ENCODE peak calls at places on chromosomes 2 and 18, in six cellular contexts. One of them, this sample, is unnamed.

GRCh38 chr2:92073815-92074548 is 2797.2 kb upstream of the TEKT4 start:
- DNase-seq in right atrium auricular region: no peak
- DNase-seq in caudate nucleus: no peak
- DNase-seq in DND-41: no peak
- DNase-seq in upper lobe of left lung: no peak
- DNase-seq in aorta: no peak
- DNase-seq in this sample: no peak

GRCh38 chr2:160339726-160340125 is 139.7 kb upstream of the ITGB6 start:
- DNase-seq in right atrium auricular region: no peak
- DNase-seq in upper lobe of left lung: no peak
- DNase-seq in caudate nucleus: no peak
- DNase-seq in DND-41: no peak
- DNase-seq in aorta: no peak
- DNase-seq in this sample: no peak

GRCh38 chr18:48138660-48139426 is 208.4 kb upstream of the SMAD2 start:
- DNase-seq in right atrium auricular region: no peak
- DNase-seq in aorta: no peak
- DNase-seq in caudate nucleus: no peak
- DNase-seq in DND-41: no peak
- DNase-seq in upper lobe of left lung: peak
- DNase-seq in this sample: no peak

GRCh38 chr2:9138507-9139085 is 68.0 kb upstream of the ASAP2 start:
- DNase-seq in right atrium auricular region: no peak
- DNase-seq in aorta: no peak
- DNase-seq in DND-41: no peak
- DNase-seq in upper lobe of left lung: no peak
- DNase-seq in caudate nucleus: no peak
- DNase-seq in this sample: no peak

GRCh38 chr2:160051374-160051800 is 11.0 kb downstream of the PLA2R1 start:
- DNase-seq in aorta: no peak
- DNase-seq in upper lobe of left lung: no peak
- DNase-seq in right atrium auricular region: no peak
- DNase-seq in caudate nucleus: no peak
- DNase-seq in DND-41: no peak
- DNase-seq in this sample: no peak

GRCh38 chr2:189506514-189506976 is 65.3 kb downstream of the WDR75 start:
- DNase-seq in upper lobe of left lung: no peak
- DNase-seq in DND-41: no peak
- DNase-seq in caudate nucleus: no peak
- DNase-seq in right atrium auricular region: no peak
- DNase-seq in aorta: no peak
- DNase-seq in this sample: no peak

GRCh38 chr2:156320491-156320896 is 12.0 kb downstream of the NR4A2 start:
- DNase-seq in aorta: no peak
- DNase-seq in right atrium auricular region: no peak
- DNase-seq in DND-41: no peak
- DNase-seq in caudate nucleus: no peak
- DNase-seq in upper lobe of left lung: peak
- DNase-seq in this sample: no peak

GRCh38 chr2:37570773-37571570 is 100.5 kb downstream of the CDC42EP3 start:
- DNase-seq in aorta: peak
- DNase-seq in DND-41: no peak
- DNase-seq in right atrium auricular region: peak
- DNase-seq in caudate nucleus: no peak
- DNase-seq in upper lobe of left lung: no peak
- DNase-seq in this sample: no peak

GRCh38 chr2:65300772-65301711 is 73.4 kb downstream of the ACTR2 start:
- DNase-seq in DND-41: peak
- DNase-seq in aorta: peak
- DNase-seq in upper lobe of left lung: peak
- DNase-seq in right atrium auricular region: peak
- DNase-seq in caudate nucleus: peak
- DNase-seq in this sample: peak

GRCh38 chr2:1491751-1492150 is 78.5 kb downstream of the TPO start:
- DNase-seq in aorta: no peak
- DNase-seq in right atrium auricular region: no peak
- DNase-seq in caudate nucleus: no peak
- DNase-seq in upper lobe of left lung: no peak
- DNase-seq in DND-41: no peak
- DNase-seq in this sample: no peak

GRCh38 chr2:162058973-162059668 is 14.9 kb downstream of the DPP4 start:
- DNase-seq in aorta: no peak
- DNase-seq in DND-41: no peak
- DNase-seq in right atrium auricular region: no peak
- DNase-seq in caudate nucleus: no peak
- DNase-seq in upper lobe of left lung: peak
- DNase-seq in this sample: no peak

GRCh38 chr2:136112317-136112891 is 5.5 kb downstream of the CXCR4 start:
- DNase-seq in caudate nucleus: peak
- DNase-seq in right atrium auricular region: no peak
- DNase-seq in upper lobe of left lung: no peak
- DNase-seq in aorta: no peak
- DNase-seq in DND-41: peak
- DNase-seq in this sample: peak

GRCh38 chr2:118310016-118310877 is 222.0 kb downstream of the INSIG2 start:
- DNase-seq in upper lobe of left lung: no peak
- DNase-seq in caudate nucleus: peak
- DNase-seq in right atrium auricular region: no peak
- DNase-seq in aorta: no peak
- DNase-seq in DND-41: no peak
- DNase-seq in this sample: peak

GRCh38 chr18:34866739-34867138 is 156.6 kb downstream of the DTNA start:
- DNase-seq in aorta: no peak
- DNase-seq in upper lobe of left lung: no peak
- DNase-seq in caudate nucleus: no peak
- DNase-seq in DND-41: no peak
- DNase-seq in right atrium auricular region: no peak
- DNase-seq in this sample: no peak

GRCh38 chr2:191508738-191509137 is 169.2 kb upstream of the NABP1 start:
- DNase-seq in DND-41: no peak
- DNase-seq in caudate nucleus: no peak
- DNase-seq in upper lobe of left lung: no peak
- DNase-seq in right atrium auricular region: no peak
- DNase-seq in aorta: no peak
- DNase-seq in this sample: no peak

GRCh38 chr2:191514613-191515012 is 163.3 kb upstream of the NABP1 start:
- DNase-seq in aorta: no peak
- DNase-seq in DND-41: no peak
- DNase-seq in caudate nucleus: no peak
- DNase-seq in upper lobe of left lung: no peak
- DNase-seq in right atrium auricular region: peak
- DNase-seq in this sample: no peak

GRCh38 chr2:191515536-191515935 is 162.4 kb upstream of the NABP1 start:
- DNase-seq in right atrium auricular region: peak
- DNase-seq in caudate nucleus: no peak
- DNase-seq in upper lobe of left lung: no peak
- DNase-seq in aorta: no peak
- DNase-seq in DND-41: no peak
- DNase-seq in this sample: no peak

GRCh38 chr2:191516260-191516659 is 161.7 kb upstream of the NABP1 start:
- DNase-seq in DND-41: no peak
- DNase-seq in right atrium auricular region: no peak
- DNase-seq in caudate nucleus: no peak
- DNase-seq in aorta: no peak
- DNase-seq in upper lobe of left lung: no peak
- DNase-seq in this sample: no peak

DNA sequence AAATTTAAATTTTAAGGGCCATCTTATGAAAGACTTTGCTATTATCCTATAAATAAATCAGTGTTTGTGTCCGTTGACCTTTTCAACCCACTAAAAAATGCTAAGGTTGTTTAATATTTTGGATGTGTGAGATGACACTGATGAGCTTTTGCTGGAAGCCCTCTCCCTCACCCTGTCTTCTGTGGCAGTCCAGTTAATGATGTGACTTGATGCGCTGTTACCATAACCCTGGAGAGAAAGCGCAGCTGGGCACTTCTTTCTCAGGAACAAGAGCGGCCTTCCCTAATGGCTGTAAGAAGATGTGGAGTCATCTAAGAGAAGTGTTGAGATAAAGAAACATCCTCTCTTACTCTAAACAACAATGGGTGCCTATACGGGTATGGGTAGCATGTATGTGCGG is 165.7 kb upstream of the NABP1 start:
- DNase-seq in right atrium auricular region: no peak
- DNase-seq in upper lobe of left lung: no peak
- DNase-seq in aorta: no peak
- DNase-seq in caudate nucleus: no peak
- DNase-seq in DND-41: no peak
- DNase-seq in this sample: no peak
- H3K27ac ChIP-seq in right atrium auricular region: no peak
- H3K27ac ChIP-seq in upper lobe of left lung: no peak
- H3K27ac ChIP-seq in aorta: no peak
- H3K27ac ChIP-seq in caudate nucleus: no peak
- H3K27ac ChIP-seq in DND-41: no peak
- H3K27ac ChIP-seq in this sample: no peak

DNA sequence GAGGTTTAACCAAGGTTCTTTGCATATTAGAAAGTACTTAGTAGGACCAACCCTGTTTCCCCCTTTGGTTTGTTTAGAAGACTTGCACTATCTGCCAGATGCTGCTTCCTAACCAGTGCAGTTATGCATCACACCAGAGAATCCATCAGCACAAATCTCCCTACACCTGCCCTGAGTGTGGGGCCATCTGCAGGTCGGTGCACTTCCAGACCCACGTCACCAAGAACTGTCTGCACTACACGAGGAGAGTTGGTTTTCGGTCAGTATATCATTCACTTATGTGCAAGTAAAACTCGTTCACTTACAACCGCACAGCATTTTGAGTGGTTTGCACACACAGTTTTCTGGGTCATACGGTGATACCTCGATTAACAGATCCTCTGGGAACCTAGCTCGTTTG is 69.7 kb downstream of the ZNF532 start:
- DNase-seq in aorta: no peak
- DNase-seq in upper lobe of left lung: no peak
- DNase-seq in caudate nucleus: no peak
- DNase-seq in DND-41: no peak
- DNase-seq in right atrium auricular region: no peak
- DNase-seq in this sample: no peak
- H3K27ac ChIP-seq in aorta: no peak
- H3K27ac ChIP-seq in upper lobe of left lung: no peak
- H3K27ac ChIP-seq in caudate nucleus: no peak
- H3K27ac ChIP-seq in DND-41: no peak
- H3K27ac ChIP-seq in right atrium auricular region: no peak
- H3K27ac ChIP-seq in this sample: no peak

DNA sequence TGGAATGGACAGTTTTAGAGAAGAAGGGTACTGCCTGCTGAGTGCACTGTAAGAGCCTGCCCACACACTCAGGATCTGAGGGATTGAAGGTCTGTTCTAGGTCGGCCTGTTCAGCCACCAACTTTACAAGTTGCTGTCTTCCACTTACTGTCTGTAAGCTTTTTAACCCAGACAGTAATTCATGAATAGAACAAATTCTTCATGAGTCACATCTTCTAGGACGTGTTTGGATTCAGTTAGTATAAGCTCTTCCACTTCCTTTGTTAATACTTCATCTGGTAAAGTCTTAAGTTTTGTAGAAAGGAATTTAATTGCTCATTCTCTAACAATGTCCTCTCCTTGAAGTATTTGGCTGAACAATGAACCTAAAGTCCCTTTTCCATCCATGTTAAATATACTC is 74.6 kb downstream of the PDE11A start:
- DNase-seq in aorta: no peak
- DNase-seq in right atrium auricular region: no peak
- DNase-seq in caudate nucleus: no peak
- DNase-seq in DND-41: no peak
- DNase-seq in upper lobe of left lung: no peak
- DNase-seq in this sample: no peak
- H3K27ac ChIP-seq in aorta: no peak
- H3K27ac ChIP-seq in right atrium auricular region: no peak
- H3K27ac ChIP-seq in caudate nucleus: no peak
- H3K27ac ChIP-seq in DND-41: no peak
- H3K27ac ChIP-seq in upper lobe of left lung: no peak
- H3K27ac ChIP-seq in this sample: no peak

GRCh38 chr18:23565916-23566547 is 20.3 kb downstream of the NPC1 start:
- DNase-seq in upper lobe of left lung: no peak
- DNase-seq in DND-41: no peak
- DNase-seq in aorta: no peak
- DNase-seq in right atrium auricular region: no peak
- DNase-seq in caudate nucleus: no peak
- DNase-seq in this sample: no peak

GRCh38 chr18:23568265-23568664 is 18.0 kb downstream of the NPC1 start:
- DNase-seq in upper lobe of left lung: no peak
- DNase-seq in right atrium auricular region: no peak
- DNase-seq in aorta: no peak
- DNase-seq in caudate nucleus: no peak
- DNase-seq in DND-41: no peak
- DNase-seq in this sample: no peak

GRCh38 chr18:23570912-23571504 is 15.3 kb downstream of the NPC1 start:
- DNase-seq in right atrium auricular region: no peak
- DNase-seq in aorta: no peak
- DNase-seq in DND-41: no peak
- DNase-seq in upper lobe of left lung: no peak
- DNase-seq in caudate nucleus: no peak
- DNase-seq in this sample: no peak

GRCh38 chr18:23569299-23570063 is 16.8 kb downstream of the NPC1 start:
- DNase-seq in upper lobe of left lung: no peak
- DNase-seq in aorta: no peak
- DNase-seq in DND-41: no peak
- DNase-seq in caudate nucleus: no peak
- DNase-seq in right atrium auricular region: no peak
- DNase-seq in this sample: no peak

DNA sequence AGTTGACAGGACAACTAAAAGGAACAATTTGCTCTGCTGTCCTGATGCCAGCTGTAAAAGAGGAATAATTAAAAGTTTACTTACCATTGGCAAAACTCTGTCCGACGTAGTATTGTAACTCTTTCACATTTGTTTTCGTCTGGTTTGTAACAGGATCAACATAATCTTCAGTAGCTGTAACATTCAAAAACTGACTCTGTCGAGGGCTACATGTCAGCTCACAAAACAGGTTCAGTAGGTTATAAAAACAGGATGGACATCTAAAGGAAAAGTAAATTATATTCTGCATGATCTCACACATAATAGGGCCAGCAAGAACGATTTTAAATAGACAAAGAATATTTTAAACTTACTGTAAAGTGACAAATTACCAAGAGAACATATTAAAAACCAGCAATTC is 17.6 kb downstream of the NPC1 start:
- DNase-seq in caudate nucleus: no peak
- DNase-seq in upper lobe of left lung: no peak
- DNase-seq in right atrium auricular region: no peak
- DNase-seq in DND-41: no peak
- DNase-seq in aorta: no peak
- DNase-seq in this sample: no peak
- H3K27ac ChIP-seq in caudate nucleus: no peak
- H3K27ac ChIP-seq in upper lobe of left lung: no peak
- H3K27ac ChIP-seq in right atrium auricular region: no peak
- H3K27ac ChIP-seq in DND-41: no peak
- H3K27ac ChIP-seq in aorta: no peak
- H3K27ac ChIP-seq in this sample: no peak

This sample was measured in substantia nigra.